ENCODE peak calls at places on chromosomes 4 and X, in eight cellular contexts. L, W, J, X, O, C, S and A are unnamed samples.

GRCh38 chrX:17740137-17741122 is 3.1 kb downstream of the SCML1 start:
- DNase-seq in C (no peak), J (no peak), X (no peak), O (no peak), S (no peak), W (no peak), L (no peak), A (no peak)

GRCh38 chr4:793941-794621 is 31.8 kb downstream of the CPLX1 start:
- DNase-seq in C (no peak), X (no peak), L (no peak), S (no peak), J (no peak), O (no peak), W (no peak), A (no peak)

GRCh38 chrX:74458738-74459137 is 37.4 kb downstream of the SLC16A2 start:
- DNase-seq in L (no peak), O (no peak), J (no peak), W (no peak), C (no peak), X (no peak), S (peak; percentile 72), A (no peak)

GRCh38 chrX:10769165-10769564 is 148.8 kb upstream of the MID1 start:
- DNase-seq in L (no peak), C (no peak), S (peak; percentile 55), J (no peak), O (no peak), X (no peak), W (no peak), A (no peak)

GRCh38 chrX:50762578-50762977 is 51.4 kb downstream of the SHROOM4 start:
- DNase-seq in S (no peak), C (no peak), L (no peak), O (no peak), X (no peak), J (no peak), W (no peak), A (no peak)

GRCh38 chrX:100994352-100995281 is 25.1 kb downstream of the ARL13A start:
- DNase-seq in C (no peak), L (no peak), O (no peak), X (no peak), S (peak; percentile 28), W (no peak), J (no peak), A (no peak)

GRCh38 chr4:171035909-171036308 is 777.3 kb upstream of the GALNTL6 start:
- DNase-seq in W (no peak), O (no peak), S (no peak), L (no peak), J (no peak), X (no peak), C (no peak), A (no peak)

GRCh38 chrX:108177321-108177990 is 85.9 kb downstream of the ATG4A start:
- DNase-seq in J (no peak), W (no peak), L (no peak), O (no peak), C (no peak), S (no peak), X (no peak), A (no peak)

DNA sequence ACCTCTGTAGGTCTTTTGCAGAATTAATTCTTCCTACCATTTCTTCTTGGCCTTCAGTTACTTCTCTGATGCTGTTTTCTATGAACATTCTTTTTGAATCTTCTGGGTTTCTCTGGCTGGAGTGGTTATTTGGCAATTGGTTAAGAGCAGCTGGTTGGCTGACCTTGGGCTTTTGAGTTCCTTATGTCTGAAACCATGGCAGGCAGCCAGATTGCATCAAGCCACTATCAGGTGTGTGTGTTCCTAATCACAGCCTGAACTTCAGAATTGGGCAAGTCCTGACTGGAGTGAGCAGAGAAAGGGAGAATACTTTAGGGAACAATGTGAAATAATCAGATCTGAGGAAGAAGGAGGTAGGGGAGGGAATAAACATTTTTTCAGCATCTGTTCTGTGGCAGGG is 90.2 kb downstream of the ARHGAP10 start:
- DNase-seq in X (peak; percentile 84), C (peak; percentile 80), J (peak; percentile 90), O (peak; percentile 86), W (no peak), L (peak; percentile 93), S (peak; percentile 97), A (no peak)
- H3K4me1 ChIP-seq in X (peaks cover 56% of the 10 kb centered on the region), C (peaks cover 55% of the 10 kb centered on the region), J (peaks cover 23% of the 10 kb centered on the region), O (peaks cover 21% of the 10 kb centered on the region), W (peaks cover 3% of the 10 kb centered on the region), L (peaks cover 53% of the 10 kb centered on the region), S (no peaks in the 10 kb centered on the region), A (peaks cover 46% of the 10 kb centered on the region)

GRCh38 chr4:158811216-158811540 is 42.4 kb downstream of the FNIP2 start:
- DNase-seq in W (no peak), X (no peak), J (no peak), L (no peak), C (no peak), O (no peak), S (no peak), A (no peak)
- H3K4me1 ChIP-seq in W (peaks cover 35% of the 10 kb centered on the region), X (peaks cover 63% of the 10 kb centered on the region), J (peaks cover 4% of the 10 kb centered on the region), L (peaks cover 66% of the 10 kb centered on the region), C (peaks cover 40% of the 10 kb centered on the region), O (peaks cover 13% of the 10 kb centered on the region), S (peaks cover 71% of the 10 kb centered on the region), A (peaks cover 31% of the 10 kb centered on the region)

GRCh38 chr4:184815046-184815877 is 10.5 kb downstream of the ACSL1 start:
- DNase-seq in S (peak; percentile 87), L (peak; percentile 88), C (peak; percentile 80), J (peak; percentile 66), X (peak; percentile 83), O (peak; percentile 81), W (peak; percentile 84), A (no peak)

GRCh38 chr4:184819786-184820185 is 6.0 kb downstream of the ACSL1 start:
- DNase-seq in S (no peak), W (no peak), J (no peak), X (no peak), C (no peak), O (no peak), L (no peak), A (no peak)

GRCh38 chr4:184816962-184817361 is 8.8 kb downstream of the ACSL1 start:
- DNase-seq in W (no peak), X (no peak), S (no peak), J (no peak), C (no peak), L (no peak), O (no peak), A (no peak)

GRCh38 chr4:184818216-184818564 is 7.6 kb downstream of the ACSL1 start:
- DNase-seq in O (no peak), X (no peak), J (no peak), W (no peak), S (no peak), C (no peak), L (no peak), A (no peak)

DNA sequence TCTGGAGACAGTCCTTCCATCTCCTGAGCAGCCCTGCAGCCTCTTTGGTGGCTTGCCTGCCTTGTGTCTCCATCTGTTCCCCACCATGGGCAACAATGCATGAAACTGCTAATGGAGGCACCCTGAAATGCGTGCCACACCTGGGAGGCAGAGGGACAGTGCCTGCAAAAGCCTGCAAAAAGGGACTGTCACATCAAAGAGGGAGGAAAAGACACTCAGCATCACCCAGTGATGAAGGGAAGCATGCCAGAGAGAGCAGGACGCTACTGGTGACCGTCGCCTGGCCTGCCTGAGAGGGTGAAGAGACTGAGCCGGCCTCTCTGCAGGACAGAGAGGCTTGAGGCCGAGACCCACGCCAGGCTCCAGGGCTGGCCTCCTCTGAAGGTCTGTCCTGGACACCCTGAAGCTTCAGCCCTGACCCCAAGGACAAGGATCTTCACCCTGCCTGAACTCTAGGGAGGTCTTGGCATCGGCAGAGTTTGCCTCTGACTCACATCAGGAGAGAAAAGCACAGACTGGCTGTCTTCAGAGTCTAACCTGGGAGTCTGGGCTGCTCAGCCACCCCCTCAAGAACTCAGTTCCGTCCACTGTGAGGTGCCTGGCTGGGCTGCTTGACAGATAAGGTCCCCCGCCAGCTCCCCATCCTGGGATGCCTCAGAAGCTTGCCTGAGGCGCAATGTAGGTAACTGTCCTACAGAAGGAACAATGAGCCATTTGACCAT is 8.1 kb downstream of the ACSL1 start:
- DNase-seq in S (no peak), C (no peak), L (no peak), X (no peak), J (no peak), O (no peak), W (peak; percentile 76), A (no peak)
- H3K4me1 ChIP-seq in S (peaks cover 66% of the 10 kb centered on the region), C (peaks cover 18% of the 10 kb centered on the region), L (peaks cover 62% of the 10 kb centered on the region), X (peaks cover 80% of the 10 kb centered on the region), J (peaks cover 5% of the 10 kb centered on the region), O (no peaks in the 10 kb centered on the region), W (peaks cover 55% of the 10 kb centered on the region), A (peaks cover 39% of the 10 kb centered on the region)

DNA sequence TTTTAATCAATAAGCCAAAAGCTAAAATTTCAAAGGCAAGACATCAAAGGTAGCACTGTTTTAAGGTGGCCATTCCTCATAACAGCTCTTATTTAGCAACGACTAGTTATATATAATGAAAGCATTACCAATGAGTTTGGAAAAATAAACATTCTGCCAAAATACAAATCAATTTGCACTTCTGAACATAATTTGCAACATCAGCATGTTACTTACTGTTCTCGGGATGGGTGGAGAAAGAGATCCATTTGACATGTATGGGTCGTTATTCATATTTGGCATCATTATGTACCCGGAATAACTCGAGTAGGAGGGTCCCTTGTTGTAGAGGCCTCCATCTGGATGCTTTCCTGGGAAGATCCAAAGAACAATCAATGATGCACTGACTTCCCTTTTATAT is 5.4 kb downstream of the LEF1 start:
- DNase-seq in W (no peak), L (no peak), O (no peak), X (no peak), C (no peak), J (no peak), S (no peak), A (no peak)
- H3K4me1 ChIP-seq in W (peaks cover 18% of the 10 kb centered on the region), L (peaks cover 3% of the 10 kb centered on the region), O (no peaks in the 10 kb centered on the region), X (no peaks in the 10 kb centered on the region), C (peaks cover 14% of the 10 kb centered on the region), J (peaks cover 6% of the 10 kb centered on the region), S (peaks cover 9% of the 10 kb centered on the region), A (peaks cover 22% of the 10 kb centered on the region)